ENCODE peak calls at places on chromosome 7, in six cellular contexts. M, X, D, C, U and B are unnamed samples.

GRCh38 chr7:146321301-146321700 is 204.7 kb downstream of the CNTNAP2 start:
- DNase-seq in U (no peak), C (no peak), X (no peak), M (no peak), D (no peak), B (no peak)

GRCh38 chr7:2046581-2047271 is 186.0 kb downstream of the MAD1L1 start:
- DNase-seq in C (no peak), M (no peak), X (no peak), D (no peak), U (no peak), B (peak)

GRCh38 chr7:36285276-36285675 is 104.4 kb upstream of the ANLN start:
- DNase-seq in C (no peak), M (no peak), U (no peak), D (no peak), X (no peak), B (peak)

GRCh38 chr7:92751902-92752901 is 84.2 kb downstream of the CDK6 start:
- DNase-seq in X (peak), C (no peak), M (peak), U (no peak), D (peak), B (no peak)

GRCh38 chr7:139851770-139852481 is 22.9 kb downstream of the TBXAS1 start:
- DNase-seq in D (no peak), C (no peak), X (no peak), U (no peak), M (no peak), B (no peak)

GRCh38 chr7:133676805-133677370 is 424.0 kb downstream of the EXOC4 start:
- DNase-seq in X (peak), U (no peak), D (peak), C (no peak), M (no peak), B (no peak)

GRCh38 chr7:113486548-113486947 is 368.2 kb upstream of the SMIM30 start:
- DNase-seq in C (no peak), U (no peak), D (no peak), M (no peak), X (no peak), B (no peak)

GRCh38 chr7:145919712-145920111 is 196.9 kb upstream of the CNTNAP2 start:
- DNase-seq in U (no peak), D (no peak), C (no peak), X (no peak), M (no peak), B (no peak)

GRCh38 chr7:85052056-85052737 is 134.7 kb downstream of the SEMA3D start:
- DNase-seq in C (no peak), U (no peak), X (no peak), D (no peak), M (no peak), B (no peak)

GRCh38 chr7:130379551-130380120 is 658 bp upstream of the CPA1 start:
- DNase-seq in U (no peak), X (no peak), M (no peak), D (no peak), C (no peak), B (no peak)

GRCh38 chr7:107277331-107277730 is 108.5 kb downstream of the HBP1 start:
- DNase-seq in D (no peak), M (peak), C (no peak), X (peak), U (no peak), B (no peak)

GRCh38 chr7:108093903-108094302 is 36.3 kb downstream of the LAMB4 start:
- DNase-seq in U (no peak), M (no peak), X (peak), D (peak), C (no peak), B (no peak)

GRCh38 chr7:116598278-116598677 is 73.4 kb downstream of the CAV1 start:
- DNase-seq in U (no peak), X (no peak), M (no peak), C (no peak), D (no peak), B (peak)

GRCh38 chr7:122316467-122317394 is 12.2 kb upstream of the FEZF1 start:
- DNase-seq in D (no peak), M (no peak), C (no peak), U (no peak), X (no peak), B (no peak)

GRCh38 chr7:12647364-12648219 is 39.8 kb upstream of the ARL4A start:
- DNase-seq in C (no peak), X (peak), U (peak), D (no peak), M (no peak), B (no peak)

GRCh38 chr7:23353172-23353571 is 54.0 kb downstream of the MALSU1 start:
- DNase-seq in X (no peak), D (no peak), U (no peak), C (no peak), M (no peak), B (no peak)

GRCh38 chr7:151727579-151728285 is 149.2 kb downstream of the PRKAG2 start:
- DNase-seq in C (peak), X (peak), D (peak), M (peak), U (peak), B (no peak)

GRCh38 chr7:85774931-85775330 is 588.1 kb upstream of the SEMA3D start:
- DNase-seq in C (no peak), X (no peak), M (no peak), D (no peak), U (no peak), B (no peak)

GRCh38 chr7:32171248-32171647 is 101.0 kb upstream of the PDE1C start:
- DNase-seq in X (no peak), C (no peak), D (no peak), M (no peak), U (no peak), B (no peak)

GRCh38 chr7:83065714-83066113 is 97.0 kb downstream of the PCLO start:
- DNase-seq in M (no peak), U (no peak), C (no peak), X (no peak), D (peak), B (no peak)

GRCh38 chr7:55570218-55570873 is 2.0 kb downstream of the VOPP1 start:
- DNase-seq in M (no peak), U (no peak), D (no peak), X (no peak), C (no peak), B (no peak)

GRCh38 chr7:94898340-94898739 is 9.1 kb upstream of the PPP1R9A start:
- DNase-seq in M (no peak), D (no peak), C (no peak), U (no peak), X (no peak), B (no peak)

GRCh38 chr7:55250313-55250712 is 114.8 kb upstream of the LANCL2 start:
- DNase-seq in M (no peak), D (peak), U (peak), X (no peak), C (no peak), B (peak)

GRCh38 chr7:2632717-2633537 is 1.1 kb downstream of the TTYH3 start:
- DNase-seq in M (no peak), D (peak), X (peak), C (peak), U (no peak), B (peak)

GRCh38 chr7:135253851-135254815 is 20.5 kb downstream of the STRA8 start:
- DNase-seq in M (peak), C (peak), U (no peak), X (peak), D (peak), B (no peak)

GRCh38 chr7:105808703-105809590 is 67.5 kb downstream of the ATXN7L1 start:
- DNase-seq in U (no peak), C (no peak), D (peak), M (no peak), X (peak), B (no peak)

GRCh38 chr7:135620980-135621850 is 41.1 kb upstream of the STMP1 start:
- DNase-seq in C (no peak), X (peak), D (peak), M (peak), U (peak), B (peak)

GRCh38 chr7:22814261-22815208 is 8.1 kb downstream of the TOMM7 start:
- DNase-seq in X (peak), U (no peak), C (no peak), M (no peak), D (peak), B (no peak)

GRCh38 chr7:31102151-31102972 is 50.3 kb downstream of the ADCYAP1R1 start:
- DNase-seq in U (peak), M (no peak), X (no peak), D (no peak), C (no peak), B (no peak)

GRCh38 chr7:158204453-158204852 is 383.2 kb downstream of the PTPRN2 start:
- DNase-seq in C (no peak), D (no peak), M (no peak), U (no peak), X (no peak), B (no peak)

GRCh38 chr7:104962781-104963180 is 51.2 kb upstream of the KMT2E start:
- DNase-seq in M (no peak), U (no peak), X (no peak), D (no peak), C (no peak), B (no peak)

GRCh38 chr7:46738165-46738564 is 817.1 kb upstream of the IGFBP3 start:
- DNase-seq in C (no peak), X (peak), D (no peak), M (no peak), U (no peak), B (no peak)

GRCh38 chr7:28738384-28738783 is 219.7 kb downstream of the TRIL start:
- DNase-seq in M (no peak), X (peak), C (no peak), U (no peak), D (peak), B (no peak)

GRCh38 chr7:144812379-144813283 is 23.2 kb downstream of the TPK1 start:
- DNase-seq in X (no peak), D (no peak), U (no peak), M (no peak), C (no peak), B (no peak)

GRCh38 chr7:45524373-45524913 is 49.7 kb upstream of the ADCY1 start:
- DNase-seq in M (no peak), X (no peak), U (no peak), D (no peak), C (peak), B (no peak)

GRCh38 chr7:143492799-143493568 is 15.3 kb downstream of the TAS2R41 start:
- DNase-seq in M (no peak), X (peak), U (no peak), D (peak), C (no peak), B (no peak)

GRCh38 chr7:50389961-50390360 is 60.2 kb downstream of the FIGNL1 start:
- DNase-seq in C (no peak), U (no peak), D (no peak), M (no peak), X (no peak), B (no peak)

GRCh38 chr7:50393547-50394252 is 56.5 kb downstream of the FIGNL1 start:
- DNase-seq in D (no peak), U (no peak), X (no peak), C (no peak), M (no peak), B (no peak)

GRCh38 chr7:50391386-50391785 is 58.8 kb downstream of the FIGNL1 start:
- DNase-seq in C (no peak), D (no peak), X (no peak), M (no peak), U (no peak), B (peak)

GRCh38 chr7:50394315-50394714 is 55.8 kb downstream of the FIGNL1 start:
- DNase-seq in M (no peak), U (no peak), X (no peak), C (no peak), D (no peak), B (no peak)

GRCh38 chr7:50393076-50393475 is 57.1 kb downstream of the FIGNL1 start:
- DNase-seq in M (no peak), C (no peak), X (no peak), U (no peak), D (no peak), B (no peak)
- H3K4me3 ChIP-seq in M (no peak), C (no peak), X (no peak), U (no peak), D (no peak), B (no peak)

GRCh38 chr7:103856929-103857328 is 132.5 kb downstream of the RELN start:
- DNase-seq in U (no peak), X (no peak), C (no peak), D (no peak), M (no peak), B (no peak)
- H3K4me3 ChIP-seq in U (no peak), X (no peak), C (no peak), D (no peak), M (no peak), B (no peak)

DNA sequence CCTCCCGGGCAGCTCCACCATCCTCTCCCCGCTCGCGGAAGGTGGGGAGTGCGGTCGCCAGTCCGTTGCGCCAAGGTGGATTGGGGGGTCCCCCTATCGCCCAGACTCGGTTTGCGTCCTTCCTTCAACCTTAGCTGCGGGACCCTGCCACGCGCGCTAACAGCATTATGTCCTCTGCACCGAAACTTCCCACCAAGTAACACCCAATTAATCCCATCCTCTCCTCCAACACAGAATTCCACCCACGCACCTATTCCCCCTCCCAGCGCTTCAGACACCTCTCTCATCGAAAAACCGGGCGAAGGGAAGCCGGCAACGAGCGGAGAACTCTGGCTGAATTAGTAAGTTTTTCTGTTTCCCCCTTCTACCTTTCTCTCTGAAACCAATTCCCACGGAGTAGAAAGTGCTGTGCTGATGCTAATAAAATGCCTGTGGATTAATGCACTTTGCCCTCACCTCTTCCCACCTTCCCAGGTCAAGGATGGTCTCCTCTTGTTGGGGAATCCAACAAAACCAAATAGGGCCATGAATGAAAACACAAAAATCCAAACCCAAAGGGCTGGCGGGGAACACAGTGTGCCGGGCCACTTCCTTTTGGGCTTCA is 940 bp downstream of the HOXA3 start:
- DNase-seq in C (peak), U (peak), D (no peak), X (no peak), M (no peak), B (no peak)
- H3K4me3 ChIP-seq in C (peak), U (peak), D (peak), X (peak), M (peak), B (peak)

GRCh38 chr7:26083113-26083512 is 68.9 kb upstream of the NFE2L3 start:
- DNase-seq in C (no peak), M (no peak), X (no peak), D (no peak), U (no peak), B (peak)

GRCh38 chr7:26073041-26073440 is 79.0 kb upstream of the NFE2L3 start:
- DNase-seq in U (no peak), X (no peak), D (no peak), C (no peak), M (no peak), B (peak)

GRCh38 chr7:26081627-26082026 is 70.4 kb upstream of the NFE2L3 start:
- DNase-seq in M (no peak), C (no peak), D (no peak), X (no peak), U (peak), B (no peak)

GRCh38 chr7:26074919-26075318 is 77.1 kb upstream of the NFE2L3 start:
- DNase-seq in X (no peak), U (no peak), C (no peak), M (no peak), D (no peak), B (no peak)

GRCh38 chr7:26078437-26079362 is 73.3 kb upstream of the NFE2L3 start:
- DNase-seq in M (no peak), U (peak), D (peak), X (no peak), C (peak), B (peak)
- H3K4me3 ChIP-seq in M (no peak), U (no peak), D (no peak), X (no peak), C (no peak), B (no peak)

GRCh38 chr7:24885305-24885704 is 94.7 kb downstream of the OSBPL3 start:
- DNase-seq in M (no peak), U (no peak), D (no peak), X (no peak), C (no peak), B (peak)
- H3K4me3 ChIP-seq in M (no peak), U (no peak), D (no peak), X (no peak), C (no peak), B (no peak)